ENCODE peak calls at places on chromosome 16, in seven cellular contexts. Z is IMR-90, F is H9, H is mesendoderm, V is H1, T is neuronal stem cell, Y is trophoblast cell. J is an unnamed sample.

GRCh38 chr16:11323551-11324336 is 21.5 kb upstream of the RMI2 start:
- DNase-seq in T (no peak), F (no peak), H (no peak), Y (no peak), V (no peak), Z (no peak), J (no peak)

GRCh38 chr16:57479422-57480126 is 6.7 kb downstream of the DOK4 start:
- DNase-seq in Y (no peak), T (no peak), H (peak), V (peak), Z (peak), F (peak), J (peak)

GRCh38 chr16:27225536-27226360 is 22.4 kb downstream of the KDM8 start:
- DNase-seq in T (no peak), V (no peak), H (no peak), Y (no peak), F (no peak), Z (no peak), J (no peak)

GRCh38 chr16:51155901-51156810 is 5.1 kb upstream of the SALL1 start:
- DNase-seq in H (peak), Z (peak), V (peak), F (no peak), Y (no peak), T (no peak), J (peak)

GRCh38 chr16:50309527-50310307 is 43.4 kb downstream of the ADCY7 start:
- DNase-seq in H (no peak), Y (no peak), T (no peak), V (no peak), Z (no peak), F (no peak), J (no peak)

GRCh38 chr16:85570735-85571562 is 42.2 kb upstream of the GSE1 start:
- DNase-seq in F (no peak), Z (no peak), H (no peak), Y (no peak), V (no peak), T (no peak), J (no peak)

GRCh38 chr16:69890114-69890890 is 60.8 kb upstream of the CLEC18A start:
- DNase-seq in Z (peak), Y (peak), H (peak), T (peak), F (peak), V (no peak), J (peak)

GRCh38 chr16:65769776-65770438 is 596.6 kb upstream of the CDH5 start:
- DNase-seq in H (peak), V (no peak), Y (peak), Z (peak), F (no peak), T (no peak), J (no peak)

GRCh38 chr16:27111486-27111885 is 44.8 kb downstream of the C16orf82 start:
- DNase-seq in T (no peak), H (peak), F (no peak), Z (no peak), V (no peak), Y (no peak), J (no peak)

GRCh38 chr16:87241135-87241771 is 75.9 kb downstream of the C16orf95 start:
- DNase-seq in F (no peak), H (no peak), V (no peak), T (no peak), Y (no peak), Z (no peak), J (no peak)

GRCh38 chr16:74898667-74899066 is 86.3 kb downstream of the WDR59 start:
- DNase-seq in Y (no peak), H (no peak), V (no peak), Z (no peak), T (no peak), F (no peak), J (no peak)

GRCh38 chr16:30958164-30959083 is 870 bp downstream of the SETD1A start:
- DNase-seq in Z (peak), H (peak), Y (no peak), V (peak), F (peak), T (peak), J (peak)

GRCh38 chr16:82344157-82344556 is 174.1 kb upstream of the MPHOSPH6 start:
- DNase-seq in F (peak), V (no peak), Y (peak), Z (no peak), T (no peak), H (peak), J (no peak)

GRCh38 chr16:70715113-70715711 is 29.4 kb upstream of the MTSS2 start:
- DNase-seq in Y (peak), F (no peak), T (no peak), V (no peak), H (peak), Z (peak), J (peak)

GRCh38 chr16:85372627-85373372 is 240.3 kb upstream of the GSE1 start:
- DNase-seq in H (peak), F (no peak), T (no peak), Y (peak), V (no peak), Z (peak), J (peak)

GRCh38 chr16:49592507-49593422 is 219.2 kb downstream of the C16orf78 start:
- DNase-seq in Y (no peak), F (peak), Z (peak), T (peak), V (peak), H (peak), J (peak)

GRCh38 chr16:1610841-1611653 is 825 bp downstream of the IFT140 start:
- DNase-seq in Z (no peak), F (no peak), T (peak), Y (peak), H (no peak), V (no peak), J (peak)

GRCh38 chr16:31216116-31216469 is 842 bp downstream of the PYDC1 start:
- DNase-seq in V (no peak), F (no peak), H (no peak), Z (no peak), Y (no peak), T (no peak), J (no peak)

GRCh38 chr16:48291303-48291702 is 44.0 kb upstream of the ABCC11 start:
- DNase-seq in T (no peak), H (no peak), Y (no peak), F (no peak), Z (peak), V (no peak), J (no peak)

GRCh38 chr16:50202926-50203624 is 50.0 kb downstream of the TENT4B start:
- DNase-seq in V (no peak), F (no peak), H (peak), Y (peak), Z (peak), T (no peak), J (peak)

GRCh38 chr16:77169650-77170236 is 21.2 kb upstream of the MON1B start:
- DNase-seq in H (peak), T (peak), V (peak), Y (peak), Z (peak), F (peak), J (peak)

GRCh38 chr16:19555938-19556778 is 655 bp downstream of the VPS35L start:
- DNase-seq in T (peak), F (peak), Y (peak), V (peak), H (peak), Z (peak), J (peak)

GRCh38 chr16:3020604-3021448 is 658 bp downstream of the TNFRSF12A start:
- DNase-seq in Y (peak), H (peak), F (peak), V (peak), Z (peak), T (peak), J (peak)

GRCh38 chr16:57594531-57595031 is 33.8 kb upstream of the ADGRG1 start:
- DNase-seq in Z (no peak), Y (peak), H (no peak), F (no peak), V (no peak), T (no peak), J (no peak)

GRCh38 chr16:58267524-58268243 is 27.1 kb downstream of the PRSS54 start:
- DNase-seq in F (no peak), T (no peak), V (no peak), Z (no peak), Y (no peak), H (no peak), J (no peak)

DNA sequence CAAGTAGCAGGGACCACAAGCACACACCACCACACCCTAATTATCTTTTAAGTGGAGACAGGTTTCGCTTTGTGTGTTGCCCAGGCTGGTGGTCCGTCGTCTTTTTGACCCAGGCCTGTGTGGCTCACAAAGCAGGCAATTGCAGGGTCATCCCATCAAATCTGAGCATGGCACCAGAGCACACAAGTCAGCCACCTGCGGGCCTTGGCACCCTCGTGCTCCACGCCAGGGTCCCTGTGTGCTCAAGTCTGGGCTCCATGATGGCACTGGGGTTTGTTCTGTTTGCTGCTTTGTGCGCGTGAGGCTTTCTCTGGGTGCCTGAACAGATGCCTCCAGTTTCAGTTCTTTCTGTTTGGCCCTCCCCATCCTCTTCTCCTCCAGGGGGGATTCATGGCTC is 2.4 kb upstream of the CAPN15 start:
- DNase-seq in Z (no peak), Y (no peak), H (no peak), V (no peak), T (no peak), F (no peak), J (no peak)
- H2BK5ac ChIP-seq in Z (peak), Y (no peak), H (no peak), V (no peak), T (no peak), F (no peak), J (no peak)

GRCh38 chr16:83730812-83731211 is 77.0 kb upstream of the HSBP1 start:
- DNase-seq in H (no peak), Z (no peak), Y (no peak), F (no peak), T (no peak), V (no peak), J (no peak)
- H2BK5ac ChIP-seq in H (no peak), Z (no peak), Y (no peak), F (no peak), T (no peak), V (no peak), J (no peak)

GRCh38 chr16:7736138-7736537 is 403.5 kb downstream of the RBFOX1 start:
- DNase-seq in T (no peak), F (no peak), Y (no peak), H (no peak), V (no peak), Z (no peak), J (no peak)

DNA sequence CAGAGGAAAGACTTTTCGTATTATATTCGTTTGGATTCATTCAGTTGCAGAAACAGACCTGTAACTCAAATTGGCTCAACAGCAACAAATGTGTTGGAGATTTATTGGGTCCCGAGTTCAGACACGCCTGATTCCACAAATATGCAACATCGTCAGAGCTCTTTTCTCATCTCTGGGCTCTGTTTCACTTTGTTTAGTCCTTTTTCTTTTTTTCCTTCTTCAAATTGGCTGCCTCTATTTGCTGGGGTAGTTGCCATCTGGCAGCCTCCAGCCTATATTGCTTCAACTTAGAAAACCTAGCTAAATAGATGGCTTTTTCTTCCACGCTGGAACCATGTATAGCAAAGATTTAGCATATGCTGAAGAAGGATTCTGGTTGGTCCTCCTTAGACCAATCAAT is 398.5 kb downstream of the RBFOX1 start:
- DNase-seq in Y (no peak), T (no peak), F (no peak), V (no peak), Z (no peak), H (no peak), J (no peak)
- H2BK5ac ChIP-seq in Y (no peak), T (no peak), F (no peak), V (no peak), Z (no peak), H (no peak), J (no peak)

DNA sequence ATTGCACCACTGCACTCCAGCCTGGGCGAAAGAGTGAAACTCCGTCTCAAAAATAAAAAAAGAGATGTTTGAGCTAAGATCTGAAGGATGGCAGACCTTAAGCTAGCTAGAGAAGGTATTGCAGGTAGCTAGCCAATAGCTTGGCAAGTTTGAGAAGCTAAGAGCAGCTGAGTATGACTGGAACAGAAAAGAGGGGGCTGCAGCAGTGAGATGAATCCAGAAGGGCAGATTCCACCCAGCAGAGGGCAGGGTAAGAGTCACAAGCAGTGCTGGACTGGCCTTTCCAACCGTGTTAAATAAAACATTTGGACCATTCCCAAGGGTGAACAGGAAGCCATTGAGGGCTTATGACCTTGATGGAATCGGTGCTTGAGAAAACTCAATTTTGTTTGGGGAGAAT is 5.7 kb upstream of the PHAF1 start:
- DNase-seq in Y (peak), Z (peak), V (peak), H (peak), T (no peak), F (peak), J (peak)
- H2BK5ac ChIP-seq in Y (no peak), Z (no peak), V (no peak), H (no peak), T (no peak), F (no peak), J (no peak)

GRCh38 chr16:24653725-24654124 is 75.7 kb upstream of the TNRC6A start:
- DNase-seq in Z (no peak), Y (no peak), T (no peak), V (no peak), H (no peak), F (no peak), J (no peak)
- H2BK5ac ChIP-seq in Z (no peak), Y (no peak), T (no peak), V (no peak), H (no peak), F (no peak), J (no peak)

GRCh38 chr16:72469932-72470331 is 298.0 kb upstream of the PMFBP1 start:
- DNase-seq in Z (no peak), T (no peak), H (no peak), V (no peak), Y (no peak), F (no peak), J (no peak)

GRCh38 chr16:72464597-72465368 is 292.8 kb upstream of the PMFBP1 start:
- DNase-seq in V (no peak), Y (no peak), H (no peak), F (no peak), T (no peak), Z (no peak), J (no peak)

GRCh38 chr16:72468582-72468981 is 296.6 kb upstream of the PMFBP1 start:
- DNase-seq in H (no peak), T (no peak), Z (peak), F (no peak), Y (no peak), V (no peak), J (peak)

GRCh38 chr16:72464052-72464451 is 292.1 kb upstream of the PMFBP1 start:
- DNase-seq in Z (no peak), Y (no peak), V (no peak), F (no peak), H (no peak), T (no peak), J (no peak)

GRCh38 chr16:72467157-72467759 is 295.3 kb upstream of the PMFBP1 start:
- DNase-seq in Z (peak), T (peak), Y (no peak), V (no peak), H (peak), F (no peak), J (peak)
- H2BK5ac ChIP-seq in Z (no peak), T (no peak), Y (no peak), V (no peak), H (no peak), F (no peak), J (no peak)

GRCh38 chr16:80981103-80981502 is 25.6 kb downstream of the CMC2 start:
- DNase-seq in Y (no peak), V (no peak), H (no peak), Z (no peak), T (no peak), F (no peak), J (no peak)
- H2BK5ac ChIP-seq in Y (no peak), V (no peak), H (no peak), Z (no peak), T (no peak), F (no peak), J (no peak)

GRCh38 chr16:15547768-15548096 is 95.2 kb downstream of the MARF1 start:
- DNase-seq in Y (no peak), H (no peak), V (no peak), T (no peak), F (no peak), Z (no peak), J (no peak)
- H2BK5ac ChIP-seq in Y (no peak), H (no peak), V (no peak), T (no peak), F (no peak), Z (no peak), J (no peak)

DNA sequence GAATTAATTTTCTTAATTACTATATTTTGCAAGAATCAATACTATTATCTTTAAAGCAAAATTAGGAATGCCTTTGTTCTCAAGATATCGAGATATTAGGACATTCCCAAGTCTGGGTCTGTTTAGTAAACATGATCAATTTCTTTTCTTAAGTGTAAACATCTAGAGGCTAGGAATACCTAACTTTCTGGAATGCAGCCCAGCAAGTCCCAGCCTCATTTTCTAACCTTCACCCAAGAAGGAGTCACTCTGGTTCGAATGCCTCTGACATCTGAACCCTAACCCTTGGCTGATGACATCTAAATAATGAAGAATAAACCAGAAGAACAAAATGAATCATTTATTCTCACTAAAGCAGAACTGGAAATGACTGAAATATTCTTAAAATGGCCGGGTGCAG is 297.5 kb upstream of the IRX3 start:
- DNase-seq in Z (no peak), F (no peak), T (no peak), V (no peak), H (no peak), Y (peak), J (no peak)
- H2BK5ac ChIP-seq in Z (no peak), F (no peak), T (no peak), V (no peak), H (no peak), Y (no peak), J (no peak)

GRCh38 chr16:88876942-88877526 is 10.6 kb upstream of the PABPN1L start:
- DNase-seq in Y (no peak), V (no peak), H (no peak), Z (no peak), F (no peak), T (no peak), J (no peak)
- H2BK5ac ChIP-seq in Y (no peak), V (no peak), H (no peak), Z (no peak), F (no peak), T (no peak), J (no peak)